ENCODE peak calls at places on chromosome 15, in four cellular contexts. X, Y, M and R are unnamed samples. For H3K4me1, the result is how much of the 10 kb centered on the place peaks cover.

GRCh38 chr15:53378096-53378620 is 381.3 kb downstream of the WDR72 start:
- DNase-seq in M (no peak), Y (no peak), X (no peak), R (no peak)

GRCh38 chr15:44482088-44482487 is 54.7 kb downstream of the CTDSPL2 start:
- DNase-seq in X (peak), Y (no peak), M (no peak), R (no peak)

GRCh38 chr15:98899266-98900021 is 108.1 kb downstream of the PGPEP1L start:
- DNase-seq in M (no peak), Y (no peak), X (no peak), R (no peak)

GRCh38 chr15:99441871-99442267 is 123.9 kb upstream of the MEF2A start:
- DNase-seq in Y (no peak), X (no peak), M (no peak), R (no peak)

GRCh38 chr15:58742424-58743160 is 6.9 kb downstream of the ADAM10 start:
- DNase-seq in X (no peak), M (no peak), Y (no peak), R (no peak)

GRCh38 chr15:25068696-25069095 is 113.9 kb downstream of the SNRPN start:
- DNase-seq in X (no peak), M (no peak), Y (no peak), R (no peak)

GRCh38 chr15:75921732-75922703 is 18.3 kb downstream of the FBXO22 start:
- DNase-seq in M (peak), X (peak), Y (peak), R (peak)

GRCh38 chr15:63870403-63871209 is 36.9 kb upstream of the HERC1 start:
- DNase-seq in Y (no peak), M (no peak), X (peak), R (peak)

GRCh38 chr15:93164409-93164808 is 75.4 kb upstream of the RGMA start:
- DNase-seq in X (no peak), Y (no peak), M (no peak), R (no peak)

GRCh38 chr15:39455502-39455991 is 125.3 kb upstream of the THBS1 start:
- DNase-seq in X (peak), Y (no peak), M (no peak), R (no peak)

GRCh38 chr15:91589360-91589759 is 264.1 kb upstream of the SLCO3A1 start:
- DNase-seq in Y (no peak), M (no peak), X (no peak), R (no peak)

GRCh38 chr15:33737687-33738606 is 230.3 kb upstream of the CHRM5 start:
- DNase-seq in M (peak), Y (peak), X (peak), R (no peak)

GRCh38 chr15:43483306-43484128 is 9.4 kb downstream of the TP53BP1 start:
- DNase-seq in M (peak), X (peak), Y (no peak), R (no peak)

GRCh38 chr15:101029971-101030661 is 111.0 kb downstream of the LRRK1 start:
- DNase-seq in M (no peak), X (no peak), Y (peak), R (no peak)

GRCh38 chr15:78907577-78907976 is 34.9 kb downstream of the MORF4L1 start:
- DNase-seq in Y (no peak), M (no peak), X (no peak), R (no peak)

GRCh38 chr15:101528108-101528916 is 38.8 kb upstream of the PCSK6 start:
- DNase-seq in X (peak), Y (peak), M (no peak), R (peak)

GRCh38 chr15:38563723-38564519 is 693 bp downstream of the RASGRP1 start:
- DNase-seq in M (peak), Y (peak), X (peak), R (peak)

GRCh38 chr15:71800835-71801745 is 9.3 kb upstream of the NR2E3 start:
- DNase-seq in M (no peak), Y (peak), X (peak), R (no peak)

GRCh38 chr15:55791576-55792400 is 48.8 kb upstream of the PRTG start:
- DNase-seq in M (no peak), X (peak), Y (no peak), R (no peak)

GRCh38 chr15:56286213-56286612 is 42.5 kb upstream of the RFX7 start:
- DNase-seq in M (no peak), Y (peak), X (peak), R (no peak)

GRCh38 chr15:62934236-62934971 is 108.1 kb upstream of the TPM1 start:
- DNase-seq in X (no peak), Y (no peak), M (no peak), R (peak)

GRCh38 chr15:45611305-45611704 is 23.5 kb upstream of the SQOR start:
- DNase-seq in X (peak), Y (no peak), M (no peak), R (no peak)

GRCh38 chr15:23912191-23912590 is 225.1 kb upstream of the NDN start:
- DNase-seq in M (no peak), X (no peak), Y (no peak), R (no peak)

GRCh38 chr15:92883643-92884458 is 16.3 kb upstream of the CHD2 start:
- DNase-seq in M (peak), Y (no peak), X (peak), R (no peak)

GRCh38 chr15:70777156-70777926 is 14.0 kb upstream of the UACA start:
- DNase-seq in Y (no peak), M (no peak), X (no peak), R (no peak)

GRCh38 chr15:70770863-70771262 is 7.5 kb upstream of the UACA start:
- DNase-seq in Y (no peak), X (no peak), M (no peak), R (no peak)

GRCh38 chr15:70772402-70772801 is 9.0 kb upstream of the UACA start:
- DNase-seq in M (no peak), Y (no peak), X (no peak), R (no peak)

GRCh38 chr15:70778258-70779076 is 15.1 kb upstream of the UACA start:
- DNase-seq in M (no peak), Y (no peak), X (peak), R (no peak)

GRCh38 chr15:70775160-70775559 is 11.8 kb upstream of the UACA start:
- DNase-seq in Y (no peak), M (no peak), X (peak), R (no peak)
- H3K4me1 ChIP-seq in Y (under half), M (under half), X (under half), R (under half)

DNA sequence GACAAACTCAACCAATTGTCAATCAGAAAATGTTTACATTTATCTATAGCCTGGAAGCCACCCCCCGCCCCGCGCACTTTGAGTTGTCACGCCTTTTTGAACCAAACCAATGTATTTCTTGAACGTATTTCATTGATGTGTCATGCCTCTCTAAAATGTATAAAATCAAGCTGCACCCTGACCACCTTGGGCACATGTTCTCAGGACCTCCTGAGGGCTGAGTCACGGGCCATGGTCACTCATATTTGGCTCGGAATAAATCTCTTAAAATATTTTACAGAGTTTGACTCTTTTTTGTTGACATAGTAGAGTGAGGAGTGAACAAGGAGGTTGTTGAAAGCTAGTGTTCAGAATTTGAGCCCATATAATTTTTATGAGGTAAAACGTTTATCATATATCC is 6.5 kb downstream of the MCTP2 start:
- DNase-seq in Y (no peak), X (no peak), M (no peak), R (no peak)
- H3K4me1 ChIP-seq in Y (half or more), X (under half), M (under half), R (under half)

DNA sequence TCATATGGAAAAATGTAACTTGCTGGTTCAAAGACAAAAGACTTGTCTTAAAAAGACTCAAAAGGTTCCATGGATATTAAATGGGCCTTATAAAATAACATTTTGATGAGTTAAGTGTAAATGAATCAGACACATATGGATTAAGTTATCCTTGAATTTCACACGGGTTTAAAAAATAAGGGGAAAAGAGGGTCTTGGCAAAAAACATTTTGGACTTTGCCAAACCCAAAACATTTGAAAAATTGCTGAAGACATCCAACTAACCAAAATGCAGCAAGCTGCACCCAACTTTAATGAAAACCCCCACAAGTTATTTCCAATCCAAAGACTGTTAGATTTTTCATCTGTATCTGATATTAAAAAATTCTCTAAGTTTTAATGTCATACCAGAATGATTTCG is 200.7 kb downstream of the MEIS2 start:
- DNase-seq in Y (no peak), X (no peak), M (no peak), R (no peak)
- H3K4me1 ChIP-seq in Y (under half), X (under half), M (under half), R (under half)

GRCh38 chr15:60390231-60390630 is 7.6 kb downstream of the ANXA2 start:
- DNase-seq in M (no peak), Y (no peak), X (no peak), R (no peak)

GRCh38 chr15:60390931-60391501 is 6.8 kb downstream of the ANXA2 start:
- DNase-seq in X (peak), Y (peak), M (no peak), R (peak)

GRCh38 chr15:60391722-60392340 is 6.0 kb downstream of the ANXA2 start:
- DNase-seq in Y (peak), M (no peak), X (no peak), R (no peak)

GRCh38 chr15:60387321-60387720 is 10.5 kb downstream of the ANXA2 start:
- DNase-seq in M (no peak), Y (no peak), X (no peak), R (no peak)

DNA sequence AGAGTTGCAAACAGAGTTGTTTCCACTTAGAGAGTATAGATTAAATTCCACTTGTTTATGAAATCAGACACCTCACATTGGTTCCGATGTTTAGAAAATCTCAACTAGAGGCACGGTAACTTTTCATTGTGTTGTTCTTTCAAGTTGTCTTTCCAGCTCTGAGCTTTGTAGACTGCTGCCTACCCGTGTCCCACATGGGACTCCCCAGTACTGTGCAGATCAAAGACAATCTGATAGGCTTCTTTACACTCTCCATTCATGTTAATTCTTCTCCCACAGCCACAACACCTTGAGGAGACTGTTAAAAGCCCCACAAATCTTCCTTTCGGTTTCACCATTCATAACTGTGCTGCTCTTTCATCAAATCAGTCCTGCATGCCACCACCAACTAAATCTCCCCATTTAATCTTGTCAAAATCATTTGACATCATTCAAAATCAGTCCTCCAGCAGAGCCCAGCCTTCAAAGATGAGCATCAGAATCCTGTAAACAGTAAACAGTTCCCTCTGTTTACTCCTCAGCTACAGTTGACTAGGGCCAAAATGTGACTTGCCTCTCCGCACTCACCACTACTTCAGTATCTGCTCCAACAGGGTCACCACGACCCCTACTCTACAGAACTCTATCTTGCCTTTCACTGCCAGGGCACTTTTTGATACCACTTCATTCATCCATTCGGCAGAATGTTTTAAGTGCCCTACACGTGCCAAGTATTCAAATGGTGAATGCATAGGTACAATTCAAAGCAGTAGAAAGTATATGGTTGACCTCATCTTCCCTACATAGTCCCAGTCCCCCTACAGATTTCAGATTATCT is 8.3 kb downstream of the ANXA2 start:
- DNase-seq in Y (no peak), M (peak), X (no peak), R (no peak)
- H3K4me1 ChIP-seq in Y (half or more), M (under half), X (half or more), R (half or more)

GRCh38 chr15:47384316-47384715 is 333.0 kb upstream of the SEMA6D start:
- DNase-seq in Y (no peak), M (no peak), X (peak), R (peak)

GRCh38 chr15:47383801-47384200 is 333.5 kb upstream of the SEMA6D start:
- DNase-seq in Y (no peak), X (no peak), M (no peak), R (no peak)

GRCh38 chr15:47383102-47383501 is 334.2 kb upstream of the SEMA6D start:
- DNase-seq in X (no peak), Y (no peak), M (no peak), R (no peak)

GRCh38 chr15:47386459-47386858 is 330.8 kb upstream of the SEMA6D start:
- DNase-seq in X (no peak), M (no peak), Y (no peak), R (no peak)

DNA sequence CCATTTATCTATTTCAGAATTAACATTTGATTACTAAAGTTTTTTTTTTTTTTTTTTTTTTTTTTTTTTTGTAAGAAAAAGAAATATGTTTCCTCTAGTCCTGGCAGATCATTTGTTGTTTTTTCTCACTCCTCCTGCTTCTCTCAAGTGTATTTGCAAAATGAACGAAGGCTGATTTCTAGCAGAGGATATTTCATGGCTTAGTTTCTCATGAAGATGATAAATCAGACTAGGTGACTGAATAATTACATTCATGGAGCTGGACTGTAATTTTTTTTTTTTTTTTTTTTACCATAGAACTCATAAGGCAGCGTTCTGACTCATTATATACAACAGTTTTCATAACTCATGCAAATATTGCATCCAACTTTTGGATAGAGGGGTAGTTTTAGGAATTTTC is 332.5 kb upstream of the SEMA6D start:
- DNase-seq in X (no peak), M (no peak), Y (no peak), R (no peak)
- H3K4me1 ChIP-seq in X (under half), M (under half), Y (under half), R (under half)

DNA sequence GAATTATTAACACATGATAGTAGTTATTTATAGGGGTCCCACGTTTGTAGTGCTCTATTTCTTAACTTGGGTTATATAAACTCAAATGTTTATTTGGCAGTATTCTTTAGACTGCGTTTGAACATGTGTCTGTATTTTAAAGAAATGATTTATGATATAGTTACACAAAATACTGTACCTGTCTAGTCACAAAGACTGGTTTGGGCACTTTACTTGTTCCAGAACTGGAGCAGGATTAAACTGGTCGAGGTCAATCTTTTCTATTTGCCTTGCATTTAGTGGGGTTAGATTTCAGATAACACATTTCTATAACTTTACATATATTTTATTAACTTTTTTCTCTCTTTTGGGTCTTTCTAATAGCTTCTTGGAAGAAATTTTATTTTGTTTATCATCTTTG is 39.5 kb downstream of the HACD3 start:
- DNase-seq in Y (no peak), M (no peak), X (no peak), R (no peak)
- H3K4me1 ChIP-seq in Y (under half), M (under half), X (under half), R (under half)

GRCh38 chr15:68731318-68731897 is 89.3 kb downstream of the ANP32A start:
- DNase-seq in Y (peak), M (no peak), X (no peak), R (no peak)

GRCh38 chr15:68732451-68732850 is 88.2 kb downstream of the ANP32A start:
- DNase-seq in Y (no peak), M (no peak), X (no peak), R (no peak)

GRCh38 chr15:68733666-68734065 is 87.0 kb downstream of the ANP32A start:
- DNase-seq in Y (no peak), X (no peak), M (no peak), R (no peak)

GRCh38 chr15:68729789-68730201 is 90.9 kb downstream of the ANP32A start:
- DNase-seq in Y (no peak), M (no peak), X (no peak), R (no peak)

GRCh38 chr15:68730491-68731317 is 90.0 kb downstream of the ANP32A start:
- DNase-seq in X (peak), Y (peak), M (peak), R (no peak)
- H3K4me1 ChIP-seq in X (under half), Y (under half), M (under half), R (under half)

GRCh38 chr15:31342381-31342780 is 15.7 kb downstream of the KLF13 start:
- DNase-seq in M (no peak), Y (no peak), X (no peak), R (no peak)

GRCh38 chr15:31344266-31344665 is 17.6 kb downstream of the KLF13 start:
- DNase-seq in Y (no peak), X (no peak), M (no peak), R (peak)

GRCh38 chr15:31344824-31345605 is 18.4 kb downstream of the KLF13 start:
- DNase-seq in M (no peak), X (no peak), Y (peak), R (peak)

GRCh38 chr15:31342781-31343626 is 16.4 kb downstream of the KLF13 start:
- DNase-seq in Y (no peak), X (no peak), M (no peak), R (no peak)

GRCh38 chr15:31343831-31344230 is 17.2 kb downstream of the KLF13 start:
- DNase-seq in X (no peak), M (no peak), Y (peak), R (no peak)
- H3K4me1 ChIP-seq in X (under half), M (half or more), Y (half or more), R (half or more)

GRCh38 chr15:73364070-73364469 is 4.7 kb downstream of the HCN4 start:
- DNase-seq in M (no peak), X (no peak), Y (no peak), R (no peak)
- H3K4me1 ChIP-seq in M (under half), X (under half), Y (under half), R (under half)